ENCODE peak calls at places on chromosomes 7 and 10, in nine cellular contexts. V, W, Q, T, M, X, N, D and F are unnamed samples.
A peak's percentile ranks its signal among the peaks of the same experiment; 100 is the strongest.

GRCh38 chr10:52883996-52884871 is 111.7 kb upstream of the MBL2 start:
- DNase-seq in V (no peak), W (peak; percentile 100), Q (no peak), T (peak; percentile 13), M (peak; percentile 36), X (peak; percentile 64), N (peak; percentile 65), D (peak; percentile 14), F (peak; percentile 30)

GRCh38 chr7:113198226-113198625 is 79.9 kb upstream of the SMIM30 start:
- DNase-seq in V (no peak), W (no peak), Q (no peak), T (no peak), M (no peak), X (no peak), N (no peak), D (no peak), F (no peak)

GRCh38 chr7:79282882-79283602 is 170.4 kb downstream of the MAGI2 start:
- DNase-seq in V (no peak), W (peak; percentile 85), Q (peak; percentile 65), T (no peak), M (no peak), X (no peak), N (peak; percentile 87), D (no peak), F (no peak)

GRCh38 chr10:3195286-3195685 is 22.7 kb upstream of the PITRM1 start:
- DNase-seq in V (no peak), W (no peak), Q (no peak), T (no peak), M (no peak), X (no peak), N (no peak), D (no peak), F (no peak)

GRCh38 chr7:945556-946255 is 8.8 kb downstream of the ADAP1 start:
- DNase-seq in V (peak; percentile 23), W (peak; percentile 97), Q (no peak), T (no peak), M (no peak), X (peak; percentile 95), N (no peak), D (no peak), F (no peak)

GRCh38 chr7:108010377-108010776 is 7.4 kb upstream of the LAMB1 start:
- DNase-seq in V (no peak), W (no peak), Q (no peak), T (no peak), M (no peak), X (no peak), N (no peak), D (no peak), F (no peak)

GRCh38 chr10:117348236-117348635 is 27.0 kb downstream of the PDZD8 start:
- DNase-seq in V (no peak), W (no peak), Q (no peak), T (no peak), M (no peak), X (no peak), N (no peak), D (no peak), F (no peak)

GRCh38 chr7:94580601-94581000 is 71.0 kb downstream of the CASD1 start:
- DNase-seq in V (no peak), W (peak; percentile 91), Q (no peak), T (no peak), M (no peak), X (no peak), N (peak; percentile 63), D (peak; percentile 1), F (no peak)

GRCh38 chr7:98307971-98308466 is 26.5 kb downstream of the BRI3 start:
- DNase-seq in V (no peak), W (no peak), Q (no peak), T (no peak), M (no peak), X (no peak), N (no peak), D (no peak), F (no peak)

GRCh38 chr10:44962870-44963738 is 3.5 kb downstream of the RASSF4 start:
- DNase-seq in V (peak; percentile 70), W (no peak), Q (no peak), T (no peak), M (no peak), X (peak; percentile 73), N (no peak), D (no peak), F (no peak)

GRCh38 chr7:92699560-92699959 is 109.4 kb upstream of the FAM133B start:
- DNase-seq in V (no peak), W (no peak), Q (no peak), T (no peak), M (no peak), X (no peak), N (peak; percentile 52), D (no peak), F (no peak)

GRCh38 chr7:42099837-42100508 is 137.0 kb downstream of the GLI3 start:
- DNase-seq in V (no peak), W (no peak), Q (no peak), T (no peak), M (no peak), X (no peak), N (no peak), D (no peak), F (no peak)

GRCh38 chr7:31595390-31595789 is 81.5 kb downstream of the ITPRID1 start:
- DNase-seq in V (no peak), W (no peak), Q (no peak), T (no peak), M (no peak), X (no peak), N (no peak), D (no peak), F (no peak)

GRCh38 chr7:2663960-2664359 is 24.0 kb upstream of the AMZ1 start:
- DNase-seq in V (no peak), W (no peak), Q (no peak), T (no peak), M (no peak), X (no peak), N (no peak), D (no peak), F (no peak)

GRCh38 chr7:141701489-141702046 is 398 bp downstream of the DENND11 start:
- DNase-seq in V (peak; percentile 60), W (peak; percentile 40), Q (no peak), T (peak; percentile 78), M (peak; percentile 80), X (peak; percentile 91), N (peak; percentile 27), D (peak; percentile 69), F (peak; percentile 86)

GRCh38 chr7:50778189-50778588 is 4.5 kb downstream of the GRB10 start:
- DNase-seq in V (no peak), W (no peak), Q (no peak), T (no peak), M (no peak), X (no peak), N (no peak), D (no peak), F (no peak)

GRCh38 chr7:221996-222715 is 29.8 kb downstream of the FAM20C start:
- DNase-seq in V (no peak), W (no peak), Q (no peak), T (no peak), M (no peak), X (peak; percentile 65), N (no peak), D (no peak), F (no peak)

GRCh38 chr7:80581472-80581871 is 57.0 kb upstream of the CD36 start:
- DNase-seq in V (peak; percentile 37), W (no peak), Q (no peak), T (no peak), M (no peak), X (no peak), N (no peak), D (no peak), F (no peak)

GRCh38 chr10:73922864-73923133 is 11.9 kb downstream of the PLAU start:
- DNase-seq in V (no peak), W (no peak), Q (no peak), T (no peak), M (no peak), X (no peak), N (no peak), D (no peak), F (no peak)

GRCh38 chr10:92124524-92125168 is 166.2 kb downstream of the CPEB3 start:
- DNase-seq in V (peak; percentile 30), W (peak; percentile 83), Q (peak; percentile 55), T (no peak), M (no peak), X (no peak), N (peak; percentile 93), D (no peak), F (no peak)

GRCh38 chr7:35617076-35617475 is 77.9 kb downstream of the HERPUD2 start:
- DNase-seq in V (no peak), W (no peak), Q (no peak), T (no peak), M (no peak), X (no peak), N (peak; percentile 23), D (no peak), F (no peak)

GRCh38 chr10:43027331-43027955 is 49.4 kb upstream of the RET start:
- DNase-seq in V (peak; percentile 59), W (no peak), Q (no peak), T (no peak), M (no peak), X (peak; percentile 44), N (no peak), D (no peak), F (no peak)

GRCh38 chr7:128937647-128938523 is at the start of gene IRF5:
- DNase-seq in V (peak; percentile 78), W (peak; percentile 66), Q (no peak), T (peak; percentile 54), M (peak; percentile 30), X (peak; percentile 87), N (no peak), D (peak; percentile 62), F (peak; percentile 37)

GRCh38 chr7:30023524-30023923 is 3.0 kb downstream of the FKBP14 start:
- DNase-seq in V (no peak), W (no peak), Q (no peak), T (no peak), M (no peak), X (no peak), N (no peak), D (no peak), F (no peak)

GRCh38 chr10:68280750-68281149 is 48.8 kb upstream of the ATOH7 start:
- DNase-seq in V (no peak), W (no peak), Q (no peak), T (no peak), M (no peak), X (no peak), N (no peak), D (no peak), F (no peak)

GRCh38 chr10:62690703-62691102 is 113.8 kb upstream of the ADO start:
- DNase-seq in V (no peak), W (peak; percentile 70), Q (no peak), T (no peak), M (no peak), X (peak; percentile 57), N (peak; percentile 41), D (no peak), F (peak; percentile 34)

GRCh38 chr10:118332948-118333710 is 9.0 kb downstream of the FAM204A start:
- DNase-seq in V (no peak), W (peak; percentile 18), Q (no peak), T (no peak), M (no peak), X (no peak), N (no peak), D (no peak), F (no peak)

GRCh38 chr10:62454696-62455451 is 80.7 kb downstream of the ZNF365 start:
- DNase-seq in V (peak; percentile 51), W (peak; percentile 99), Q (no peak), T (no peak), M (no peak), X (no peak), N (peak; percentile 91), D (no peak), F (no peak)

GRCh38 chr10:78778446-78779338 is 290.1 kb upstream of the ZMIZ1 start:
- DNase-seq in V (no peak), W (peak; percentile 77), Q (no peak), T (no peak), M (no peak), X (no peak), N (no peak), D (no peak), F (no peak)

GRCh38 chr10:60536529-60537114 is 146.9 kb upstream of the ANK3 start:
- DNase-seq in V (no peak), W (peak; percentile 98), Q (no peak), T (peak; percentile 36), M (no peak), X (no peak), N (peak; percentile 91), D (peak; percentile 9), F (peak; percentile 37)

GRCh38 chr7:26698806-26699205 is 165.6 kb downstream of the SKAP2 start:
- DNase-seq in V (no peak), W (peak; percentile 39), Q (no peak), T (no peak), M (no peak), X (no peak), N (no peak), D (no peak), F (no peak)